ENCODE peak calls at places on chromosomes 7 and 10, in six cellular contexts. X, M, J, W, E and Z are unnamed samples.

GRCh38 chr7:45145881-45146280 is 11.7 kb upstream of the RAMP3 start:
- DNase-seq in M (no peak), X (peak), W (no peak), J (no peak), E (no peak), Z (no peak)

GRCh38 chr7:117724898-117725297 is 148.3 kb downstream of the CTTNBP2 start:
- DNase-seq in M (no peak), X (no peak), J (no peak), E (no peak), W (no peak), Z (no peak)

GRCh38 chr7:112930787-112931186 is 140.6 kb upstream of the TMEM168 start:
- DNase-seq in J (no peak), X (no peak), M (no peak), E (no peak), W (no peak), Z (no peak)

GRCh38 chr7:96236198-96237039 is 85.5 kb downstream of the SLC25A13 start:
- DNase-seq in J (peak), X (peak), E (no peak), M (peak), W (no peak), Z (no peak)

GRCh38 chr7:103857435-103857834 is 132.0 kb downstream of the RELN start:
- DNase-seq in J (no peak), M (no peak), X (no peak), W (no peak), E (no peak), Z (no peak)

GRCh38 chr7:76063525-76063924 is 15.6 kb downstream of the MDH2 start:
- DNase-seq in E (no peak), W (no peak), M (peak), J (no peak), X (no peak), Z (no peak)

GRCh38 chr10:47184724-47185330 is 115.2 kb upstream of the GDF10 start:
- DNase-seq in X (no peak), E (no peak), M (no peak), J (no peak), W (no peak), Z (no peak)

GRCh38 chr7:98934267-98934666 is 55.9 kb downstream of the TRRAP start:
- DNase-seq in J (no peak), E (no peak), X (no peak), W (no peak), M (no peak), Z (no peak)

GRCh38 chr7:32536585-32536984 is 41.3 kb downstream of the AVL9 start:
- DNase-seq in M (no peak), X (no peak), W (no peak), E (no peak), J (peak), Z (no peak)

GRCh38 chr7:73706122-73707044 is 13.1 kb downstream of the STX1A start:
- DNase-seq in J (peak), M (no peak), W (no peak), E (no peak), X (no peak), Z (peak)

GRCh38 chr10:88791924-88792323 is 10.6 kb upstream of the LIPM start:
- DNase-seq in M (no peak), E (peak), W (peak), J (peak), X (no peak), Z (no peak)

GRCh38 chr10:62239994-62240393 is 28.6 kb downstream of the RTKN2 start:
- DNase-seq in E (no peak), X (no peak), W (no peak), J (no peak), M (no peak), Z (no peak)

GRCh38 chr7:111401516-111401915 is 160.8 kb downstream of the IMMP2L start:
- DNase-seq in M (no peak), X (no peak), J (no peak), E (no peak), W (no peak), Z (no peak)

GRCh38 chr7:18352339-18353255 is 143.0 kb upstream of the HDAC9 start:
- DNase-seq in M (no peak), X (no peak), J (peak), W (peak), E (peak), Z (no peak)

GRCh38 chr10:110356628-110357245 is 52.0 kb upstream of the SMNDC1 start:
- DNase-seq in E (no peak), W (no peak), J (peak), M (peak), X (no peak), Z (no peak)

GRCh38 chr7:84100866-84101265 is 93.7 kb downstream of the SEMA3A start:
- DNase-seq in X (no peak), W (no peak), J (peak), E (no peak), M (no peak), Z (no peak)

GRCh38 chr10:11465435-11465834 is 146.0 kb downstream of the USP6NL start:
- DNase-seq in W (no peak), E (no peak), M (no peak), X (no peak), J (no peak), Z (no peak)

GRCh38 chr10:124701435-124701834 is 42.7 kb downstream of the FAM53B start:
- DNase-seq in W (no peak), J (no peak), X (peak), M (peak), E (no peak), Z (no peak)

GRCh38 chr10:75532253-75532924 is 101.0 kb downstream of the LRMDA start:
- DNase-seq in W (no peak), X (no peak), J (no peak), M (no peak), E (no peak), Z (no peak)

GRCh38 chr10:78944658-78945333 is 124.0 kb upstream of the ZMIZ1 start:
- DNase-seq in X (peak), W (no peak), E (no peak), M (peak), J (no peak), Z (no peak)
- TF ChIP-seq CTCF in X (no peak), W (no peak), E (no peak), M (no peak), J (no peak), Z (no peak)

GRCh38 chr7:144069511-144069910 is at the start of gene OR2A25:
- DNase-seq in X (no peak), J (no peak), M (no peak), E (no peak), W (no peak), Z (no peak)

GRCh38 chr7:144069953-144070352 is 342 bp downstream of the OR2A25 start:
- DNase-seq in M (no peak), E (no peak), W (no peak), X (no peak), J (no peak), Z (no peak)

GRCh38 chr7:144074374-144074773 is 4.8 kb downstream of the OR2A25 start:
- DNase-seq in W (no peak), E (no peak), J (no peak), X (no peak), M (no peak), Z (no peak)
- TF ChIP-seq CTCF in W (no peak), E (no peak), J (peak), X (no peak), M (no peak), Z (no peak)

GRCh38 chr7:67841896-67842295 is 845.3 kb downstream of the TYW1 start:
- DNase-seq in M (no peak), J (no peak), W (no peak), E (no peak), X (no peak), Z (no peak)
- TF ChIP-seq CTCF in M (no peak), J (no peak), W (no peak), E (no peak), X (no peak), Z (no peak)

DNA sequence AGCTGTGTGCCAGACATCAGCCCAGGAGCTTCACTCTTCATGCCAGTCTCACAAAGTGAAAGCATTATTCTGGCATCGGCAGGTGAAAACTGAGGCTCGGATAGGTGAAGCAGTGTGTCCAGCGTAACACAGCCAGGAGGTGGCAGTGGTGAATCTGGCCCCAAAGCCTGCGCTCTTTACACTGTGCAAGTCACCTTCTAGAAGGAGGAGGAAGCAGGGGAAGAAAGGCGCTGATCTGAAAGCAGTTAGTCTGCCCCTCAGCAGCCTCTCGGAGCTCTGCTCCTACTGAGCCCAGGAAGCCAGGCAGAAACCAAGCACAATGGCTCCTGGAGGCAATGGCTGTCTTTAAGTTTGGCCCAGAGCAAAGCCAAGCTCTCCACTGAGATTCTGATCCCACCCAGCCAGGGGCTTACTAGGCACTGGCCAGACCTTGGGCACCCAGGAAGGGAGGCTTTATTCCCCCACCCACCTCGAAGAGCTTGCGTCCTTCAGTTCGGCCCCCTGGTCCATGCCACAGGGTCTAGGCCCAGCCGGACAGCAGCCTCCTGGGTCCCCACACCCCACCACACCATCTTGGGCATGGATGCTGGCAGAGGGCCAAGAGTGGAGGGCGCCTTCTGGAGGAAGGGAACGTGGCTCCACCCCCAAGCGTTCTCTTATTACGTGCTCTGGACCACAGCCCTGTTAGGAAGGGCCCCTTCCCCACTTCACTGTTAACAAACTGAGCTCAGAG is 104.5 kb downstream of the GRID1 start:
- DNase-seq in E (peak), W (peak), M (no peak), X (peak), J (no peak), Z (no peak)
- TF ChIP-seq CTCF in E (no peak), W (no peak), M (no peak), X (no peak), J (peak), Z (peak)

GRCh38 chr10:70737977-70738376 is 47.2 kb downstream of the TBATA start:
- DNase-seq in W (no peak), M (no peak), J (no peak), X (no peak), E (no peak), Z (no peak)

GRCh38 chr10:70736470-70736982 is 48.7 kb downstream of the TBATA start:
- DNase-seq in E (no peak), J (no peak), X (no peak), W (no peak), M (no peak), Z (no peak)

GRCh38 chr10:70737250-70737649 is 47.9 kb downstream of the TBATA start:
- DNase-seq in W (no peak), X (no peak), M (no peak), J (peak), E (no peak), Z (no peak)

GRCh38 chr10:70740441-70741288 is 44.5 kb downstream of the TBATA start:
- DNase-seq in M (no peak), W (no peak), J (no peak), E (no peak), X (no peak), Z (no peak)

GRCh38 chr10:70738425-70739121 is 46.6 kb downstream of the TBATA start:
- DNase-seq in J (no peak), X (no peak), M (no peak), W (peak), E (no peak), Z (no peak)
- TF ChIP-seq CTCF in J (no peak), X (no peak), M (no peak), W (peak), E (peak), Z (no peak)

GRCh38 chr7:108455833-108456677 is at the start of gene NRCAM:
- DNase-seq in E (peak), W (peak), X (no peak), M (peak), J (no peak), Z (peak)

GRCh38 chr7:108454317-108454673 is 1.9 kb downstream of the NRCAM start:
- DNase-seq in J (no peak), M (no peak), X (no peak), E (no peak), W (no peak), Z (no peak)

GRCh38 chr7:108455524-108455832 is 758 bp downstream of the NRCAM start:
- DNase-seq in W (no peak), J (no peak), E (no peak), X (no peak), M (no peak), Z (no peak)

GRCh38 chr7:108453320-108453719 is 2.9 kb downstream of the NRCAM start:
- DNase-seq in E (no peak), W (no peak), M (no peak), X (no peak), J (no peak), Z (no peak)

DNA sequence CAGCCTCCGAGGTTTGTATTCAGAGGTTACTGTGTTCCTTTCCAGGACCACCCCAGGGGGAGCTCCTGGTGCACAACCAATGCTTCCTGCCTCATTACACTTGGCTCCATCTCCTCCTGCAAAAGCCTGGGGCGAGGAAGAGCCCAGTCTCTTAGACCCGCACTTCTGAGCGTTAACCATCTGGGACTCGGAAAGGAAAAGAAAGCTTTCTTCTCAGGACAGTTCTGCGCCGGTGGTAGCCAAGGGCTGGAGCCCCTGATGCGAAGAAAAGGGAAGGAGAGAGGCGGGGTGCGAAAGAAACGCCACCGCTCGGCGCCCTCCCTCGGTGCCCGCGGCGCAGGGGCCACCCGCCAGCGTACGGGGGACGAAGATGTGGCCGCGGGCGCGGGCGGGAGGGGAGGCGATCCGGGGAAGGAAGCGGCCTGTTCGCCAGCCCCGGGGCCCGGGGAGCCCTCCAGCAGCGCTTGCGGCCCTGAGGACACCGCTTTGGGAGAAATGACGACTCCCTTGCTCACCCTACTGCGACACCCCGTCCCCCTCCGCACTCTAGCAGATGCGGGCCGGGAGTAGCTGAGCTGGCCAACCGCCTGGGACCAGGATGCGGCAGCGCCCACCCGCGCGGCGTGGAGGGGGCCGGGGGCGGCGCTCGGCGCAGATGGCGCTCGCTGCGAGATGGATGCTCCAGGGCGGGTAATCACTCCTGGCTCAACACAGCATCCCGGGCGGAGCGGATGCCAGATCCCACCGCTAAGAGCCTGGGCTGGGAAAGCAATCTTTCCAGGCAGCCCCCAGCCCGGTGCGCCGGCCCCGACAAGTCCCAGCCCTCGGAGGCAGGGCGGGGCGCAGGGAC is 1.3 kb downstream of the NRCAM start:
- DNase-seq in W (peak), E (peak), X (no peak), M (no peak), J (no peak), Z (peak)
- TF ChIP-seq CTCF in W (no peak), E (no peak), X (no peak), M (no peak), J (no peak), Z (peak)

DNA sequence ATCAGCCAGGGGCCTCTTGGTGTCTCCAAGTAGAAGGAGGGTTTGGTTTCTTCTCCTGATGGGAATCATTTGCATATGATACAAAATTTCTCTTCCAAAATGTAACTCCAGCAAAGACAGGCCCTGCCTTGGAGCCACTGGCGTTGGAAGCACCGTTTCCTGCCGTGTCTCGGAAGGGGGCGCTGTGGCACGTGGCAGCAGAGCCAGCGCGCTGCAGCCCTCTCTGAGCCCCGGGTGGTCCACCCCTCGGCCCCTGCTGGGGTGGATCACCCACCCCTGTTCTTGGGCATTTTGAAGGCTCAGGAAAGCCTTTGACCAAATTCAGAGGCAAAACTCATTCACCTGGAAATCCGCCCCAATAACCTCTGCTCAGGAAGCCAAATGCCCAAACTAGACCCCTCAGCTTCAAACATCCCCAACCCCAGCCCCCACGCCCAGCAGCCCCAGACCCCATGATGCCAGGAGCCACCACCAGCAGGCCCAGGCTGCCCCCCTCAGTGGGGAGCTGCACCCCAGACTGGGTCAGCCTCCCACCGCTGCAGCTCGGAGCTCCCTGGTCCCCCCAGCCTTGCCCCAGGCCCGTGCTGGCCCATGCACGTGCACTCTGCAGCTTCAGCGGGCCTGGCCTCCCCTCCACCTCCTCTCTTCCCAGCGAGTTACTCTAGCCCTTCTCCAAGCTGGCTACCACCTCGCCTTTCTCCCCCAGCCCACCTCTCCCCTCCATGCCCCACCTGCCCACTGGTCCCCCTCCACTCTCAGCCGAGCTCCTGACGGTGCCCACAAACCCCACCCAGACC is 29.5 kb upstream of the ELFN1 start:
- DNase-seq in W (no peak), M (no peak), J (no peak), X (no peak), E (no peak), Z (no peak)
- TF ChIP-seq CTCF in W (no peak), M (no peak), J (no peak), X (no peak), E (no peak), Z (peak)

GRCh38 chr7:77699056-77699455 is 2.8 kb downstream of the RSBN1L start:
- DNase-seq in X (no peak), W (no peak), E (no peak), J (no peak), M (no peak), Z (no peak)

GRCh38 chr7:77696057-77696642 is at the start of gene RSBN1L:
- DNase-seq in E (peak), W (peak), X (peak), M (peak), J (peak), Z (peak)

GRCh38 chr7:77697535-77697831 is 1.2 kb downstream of the RSBN1L start:
- DNase-seq in W (peak), X (peak), J (no peak), M (peak), E (no peak), Z (peak)

GRCh38 chr7:77698042-77698625 is 1.9 kb downstream of the RSBN1L start:
- DNase-seq in E (no peak), J (no peak), X (no peak), M (no peak), W (no peak), Z (no peak)

DNA sequence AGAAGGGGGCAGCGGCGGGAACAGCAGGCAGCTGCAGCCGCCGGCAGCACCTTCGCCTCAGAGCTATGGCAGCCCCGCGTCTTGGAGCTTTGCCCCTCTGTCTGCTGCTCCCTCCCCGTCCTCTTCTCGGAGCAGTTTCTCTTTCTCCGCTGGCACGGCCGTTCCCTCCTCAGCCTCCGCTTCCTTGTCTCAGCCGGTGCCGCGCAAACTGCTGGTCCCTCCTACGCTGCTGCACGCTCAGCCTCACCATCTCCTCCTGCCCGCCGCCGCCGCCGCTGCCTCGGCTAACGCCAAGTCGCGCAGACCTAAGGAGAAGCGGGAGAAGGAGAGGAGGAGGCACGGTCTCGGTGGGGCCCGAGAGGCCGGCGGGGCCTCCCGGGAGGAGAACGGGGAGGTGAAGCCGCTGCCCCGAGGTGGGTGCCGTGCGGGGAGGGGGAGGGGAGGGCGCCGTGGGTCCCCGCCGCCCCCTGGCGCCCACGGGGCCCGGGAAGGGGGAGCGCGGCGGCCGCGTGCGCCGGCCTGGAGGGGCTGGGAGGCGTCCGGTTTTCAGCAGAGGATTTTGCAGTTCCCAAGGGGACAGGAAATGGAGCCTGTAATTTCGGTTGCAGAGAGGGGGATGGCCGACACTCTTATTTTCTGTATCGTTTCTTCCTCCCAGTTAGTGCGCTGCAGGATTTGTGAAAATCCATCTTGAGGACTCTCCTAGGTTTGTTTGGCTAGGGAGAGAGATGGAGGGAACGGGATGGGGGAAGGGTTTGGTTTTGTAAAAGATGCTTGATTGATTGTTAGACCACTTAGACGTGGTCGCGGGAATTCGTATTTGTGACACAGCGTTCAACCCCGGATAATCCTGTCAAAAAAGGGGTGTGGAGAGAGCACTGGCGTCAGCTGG is 630 bp downstream of the RSBN1L start:
- DNase-seq in X (peak), W (peak), M (peak), E (peak), J (no peak), Z (no peak)
- TF ChIP-seq CTCF in X (no peak), W (no peak), M (no peak), E (no peak), J (no peak), Z (no peak)

GRCh38 chr7:151603951-151604350 is 84.3 kb upstream of the RHEB start:
- DNase-seq in W (no peak), M (no peak), J (no peak), E (no peak), X (no peak), Z (no peak)

GRCh38 chr7:151607464-151607867 is 87.8 kb upstream of the RHEB start:
- DNase-seq in X (no peak), J (peak), W (no peak), M (no peak), E (no peak), Z (no peak)

GRCh38 chr7:151611878-151612277 is 92.2 kb upstream of the RHEB start:
- DNase-seq in E (no peak), X (no peak), W (no peak), M (no peak), J (no peak), Z (no peak)

GRCh38 chr7:151611041-151611440 is 91.3 kb upstream of the RHEB start:
- DNase-seq in W (no peak), M (no peak), E (no peak), X (no peak), J (no peak), Z (no peak)

GRCh38 chr7:151608031-151608551 is 88.4 kb upstream of the RHEB start:
- DNase-seq in M (no peak), W (peak), E (no peak), X (no peak), J (peak), Z (no peak)
- TF ChIP-seq CTCF in M (no peak), W (no peak), E (no peak), X (no peak), J (no peak), Z (no peak)